ENCODE peak calls at places on chromosomes 6 and 20, in four cellular contexts. N, C, Y and I are unnamed samples. For H3K4me1, the result is how much of the 10 kb centered on the place peaks cover.

GRCh38 chr6:43376551-43376981 is 7.1 kb upstream of the ZNF318 start:
- DNase-seq in Y (no peak), C (no peak), N (no peak), I (no peak)

GRCh38 chr20:24730750-24731149 is 218.3 kb upstream of the CST7 start:
- DNase-seq in C (no peak), Y (peak), N (no peak), I (no peak)

GRCh38 chr6:108518714-108519576 is 41.8 kb upstream of the FOXO3 start:
- DNase-seq in C (peak), N (no peak), Y (peak), I (no peak)

GRCh38 chr6:31792741-31793140 is 2.8 kb downstream of the VARS1 start:
- DNase-seq in Y (no peak), N (no peak), C (peak), I (no peak)

GRCh38 chr6:231779-232178 is 60.5 kb upstream of the DUSP22 start:
- DNase-seq in N (no peak), Y (no peak), C (no peak), I (no peak)

GRCh38 chr6:52328721-52329120 is 33.2 kb upstream of the PAQR8 start:
- DNase-seq in C (no peak), N (no peak), Y (no peak), I (no peak)

GRCh38 chr20:36098364-36098763 is 56.2 kb upstream of the EPB41L1 start:
- DNase-seq in C (no peak), Y (no peak), N (peak), I (peak)

GRCh38 chr6:45655630-45656422 is 278.1 kb upstream of the SUPT3H start:
- DNase-seq in N (no peak), C (no peak), Y (no peak), I (no peak)

GRCh38 chr20:37081717-37082289 is 14.0 kb downstream of the RBL1 start:
- DNase-seq in N (peak), C (no peak), Y (peak), I (no peak)

GRCh38 chr20:59723108-59723500 is 118.8 kb downstream of the PHACTR3 start:
- DNase-seq in N (no peak), C (no peak), Y (no peak), I (no peak)

GRCh38 chr20:59723607-59724456 is 119.5 kb downstream of the PHACTR3 start:
- DNase-seq in C (no peak), N (no peak), Y (peak), I (no peak)

GRCh38 chr20:59718681-59719080 is 114.3 kb downstream of the PHACTR3 start:
- DNase-seq in Y (no peak), N (no peak), C (no peak), I (no peak)

GRCh38 chr20:59720013-59720412 is 115.7 kb downstream of the PHACTR3 start:
- DNase-seq in N (no peak), C (no peak), Y (no peak), I (no peak)

GRCh38 chr20:59721386-59721785 is 117.0 kb downstream of the PHACTR3 start:
- DNase-seq in N (no peak), C (no peak), Y (no peak), I (no peak)
- H3K27ac ChIP-seq in N (no peak), C (no peak), Y (no peak), I (no peak)

GRCh38 chr20:38136421-38137245 is 28.4 kb downstream of the TGM2 start:
- DNase-seq in C (no peak), Y (no peak), N (no peak), I (no peak)
- TF ChIP-seq CTCF in C (no peak), Y (no peak), N (no peak), I (no peak)

GRCh38 chr20:59144831-59145196 is 18.8 kb upstream of the ZNF831 start:
- DNase-seq in C (no peak), Y (no peak), N (no peak), I (no peak)

GRCh38 chr20:59145926-59146800 is 17.5 kb upstream of the ZNF831 start:
- DNase-seq in Y (no peak), N (no peak), C (no peak), I (peak)

GRCh38 chr20:59147197-59147596 is 16.4 kb upstream of the ZNF831 start:
- DNase-seq in N (no peak), Y (no peak), C (no peak), I (no peak)

GRCh38 chr20:59145247-59145925 is 18.2 kb upstream of the ZNF831 start:
- DNase-seq in N (no peak), C (no peak), Y (no peak), I (no peak)

GRCh38 chr20:59146801-59147118 is 16.9 kb upstream of the ZNF831 start:
- DNase-seq in N (no peak), Y (no peak), C (no peak), I (no peak)
- H3K4me1 ChIP-seq in N (under half), Y (under half), C (under half), I (under half)

GRCh38 chr6:169589293-169589692 is 112.5 kb downstream of the WDR27 start:
- DNase-seq in C (no peak), N (no peak), Y (no peak), I (no peak)

GRCh38 chr6:169592558-169592957 is 109.3 kb downstream of the WDR27 start:
- DNase-seq in N (no peak), C (peak), Y (no peak), I (no peak)

GRCh38 chr6:169591616-169592015 is 110.2 kb downstream of the WDR27 start:
- DNase-seq in Y (no peak), C (no peak), N (no peak), I (no peak)

GRCh38 chr6:169589699-169590257 is 112.1 kb downstream of the WDR27 start:
- DNase-seq in N (no peak), Y (no peak), C (no peak), I (no peak)

DNA sequence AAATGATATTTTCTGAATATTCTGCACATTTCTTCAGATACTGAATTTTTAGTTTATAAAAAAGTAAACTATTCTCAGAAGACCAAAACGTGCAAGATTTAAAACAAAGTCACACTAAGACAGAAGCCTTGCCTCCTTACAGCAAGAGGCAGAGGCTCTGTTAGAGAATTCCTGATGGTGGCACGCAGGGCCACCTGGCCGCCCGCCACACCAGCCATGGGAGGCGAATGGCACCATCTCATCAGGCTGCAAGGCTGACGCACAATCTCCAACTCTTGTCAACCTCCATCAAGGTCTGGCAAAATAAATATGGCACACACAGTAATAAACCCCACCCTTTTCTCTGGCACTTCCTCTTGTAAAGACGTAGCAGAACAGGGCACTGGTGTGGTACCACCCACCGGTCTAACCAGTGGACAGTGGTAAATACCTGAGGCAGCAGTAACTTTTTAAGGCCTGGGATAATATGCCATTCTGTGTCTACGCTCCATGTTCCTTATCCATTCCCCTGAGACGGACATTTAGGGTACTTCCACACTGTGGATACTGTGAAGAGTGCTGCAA is 111.4 kb downstream of the WDR27 start:
- DNase-seq in C (no peak), N (no peak), Y (no peak), I (no peak)
- H3K27ac ChIP-seq in C (no peak), N (no peak), Y (no peak), I (peak)

GRCh38 chr6:84762220-84762940 is 2.0 kb downstream of the TBX18 start:
- DNase-seq in Y (no peak), C (peak), N (peak), I (no peak)
- TF ChIP-seq CTCF in Y (peak), C (peak), N (peak), I (no peak)

DNA sequence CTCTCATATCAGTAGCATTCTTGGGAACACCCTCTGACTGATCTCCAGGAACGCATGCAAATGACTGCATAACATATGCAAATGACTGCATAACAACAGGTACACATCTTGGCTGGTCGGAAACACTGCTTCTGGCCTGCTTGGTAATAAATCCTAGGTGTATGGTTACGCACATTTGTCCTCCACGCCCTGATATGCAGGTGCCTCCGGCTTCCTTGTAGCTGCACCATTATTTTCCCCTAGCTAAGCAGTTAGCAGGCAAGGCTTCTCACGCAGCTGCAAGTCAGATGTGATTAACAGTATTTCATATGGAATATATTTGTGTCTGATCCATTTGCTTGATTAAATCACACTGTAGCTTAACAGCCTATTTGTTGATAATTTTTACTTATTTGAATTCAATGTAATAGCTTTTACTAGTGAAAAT is 5.9 kb downstream of the RPS6KA2 start:
- DNase-seq in N (no peak), C (no peak), Y (peak), I (no peak)
- H3K4me1 ChIP-seq in N (half or more), C (under half), Y (under half), I (under half)